ENCODE peak calls at places on chromosomes 3 and 15, in five cellular contexts. K is breast epithelium; W is stimulated activated CD8-positive, alpha-beta memory T cell treated with anti-CD3 and anti-CD28 coated beads, Interleukin-7, amount 100 ng/mL, for 24 hours; L is SJCRH30; P is activated T-helper 1 cell treated with Interleukin-2 at 50 U/mL for 16 hours. X is an unnamed sample.

GRCh38 chr3:14258906-14259904 is 80.6 kb downstream of the LSM3 start:
- DNase-seq in L (no peak), P (no peak), K (no peak), W (no peak), X (no peak)

GRCh38 chr3:87755852-87756251 is 303.0 kb downstream of the CGGBP1 start:
- DNase-seq in L (no peak), W (no peak), P (no peak), K (no peak), X (no peak)

GRCh38 chr15:62712455-62712839 is 330.1 kb upstream of the TPM1 start:
- DNase-seq in P (no peak), K (no peak), L (no peak), W (no peak), X (no peak)

GRCh38 chr3:89702404-89702803 is 595.0 kb downstream of the EPHA3 start:
- DNase-seq in P (no peak), L (no peak), W (no peak), K (no peak), X (no peak)

GRCh38 chr3:149828390-149828789 is 15.4 kb downstream of the RNF13 start:
- DNase-seq in P (no peak), L (no peak), W (no peak), K (no peak), X (no peak)

GRCh38 chr3:43426388-43426787 is 140.0 kb downstream of the SNRK start:
- DNase-seq in W (no peak), K (no peak), P (no peak), L (no peak), X (no peak)

GRCh38 chr3:195219351-195220045 is 51.5 kb downstream of the XXYLT1 start:
- DNase-seq in W (no peak), P (no peak), K (peak; percentile 43), L (no peak), X (no peak)

GRCh38 chr15:62254137-62254934 is 89.3 kb upstream of the C2CD4B start:
- DNase-seq in W (peak; percentile 48), L (peak; percentile 69), K (no peak), P (peak; percentile 30), X (peak; percentile 36)

GRCh38 chr15:32723171-32723948 is 5.6 kb downstream of the GREM1 start:
- DNase-seq in P (no peak), W (no peak), L (no peak), K (no peak), X (no peak)

GRCh38 chr3:54970895-54971294 is 43.0 kb upstream of the LRTM1 start:
- DNase-seq in L (no peak), P (no peak), K (no peak), W (no peak), X (no peak)

GRCh38 chr3:181879926-181880325 is 168.2 kb downstream of the SOX2 start:
- DNase-seq in W (no peak), K (no peak), P (no peak), L (no peak), X (no peak)

GRCh38 chr15:41881925-41882688 is 11.7 kb downstream of the SPTBN5 start:
- DNase-seq in L (no peak), W (no peak), K (no peak), P (no peak), X (no peak)

GRCh38 chr15:85757939-85758654 is 36.6 kb downstream of the KLHL25 start:
- DNase-seq in W (no peak), K (no peak), P (no peak), L (no peak), X (no peak)

GRCh38 chr3:185976977-185977678 is 39.3 kb upstream of the TRA2B start:
- DNase-seq in K (peak; percentile 73), L (peak; percentile 66), P (peak; percentile 60), W (peak; percentile 88), X (peak; percentile 79)

GRCh38 chr3:48088056-48088748 is 72.0 kb upstream of the MAP4 start:
- DNase-seq in P (no peak), W (no peak), K (no peak), L (peak; percentile 39), X (peak; percentile 32)

GRCh38 chr15:65163041-65163440 is 22.1 kb downstream of the CLPX start:
- DNase-seq in L (no peak), P (no peak), K (no peak), W (no peak), X (no peak)

GRCh38 chr3:114615535-114616064 is 321.8 kb downstream of the TIGIT start:
- DNase-seq in K (no peak), P (no peak), L (no peak), W (no peak), X (no peak)

GRCh38 chr3:58260733-58261132 is 23.1 kb downstream of the ABHD6 start:
- DNase-seq in P (no peak), L (no peak), W (no peak), K (no peak), X (no peak)

GRCh38 chr3:128413003-128413370 is 53.7 kb downstream of the DNAJB8 start:
- DNase-seq in K (no peak), L (no peak), P (no peak), W (no peak), X (no peak)

GRCh38 chr3:159260049-159260662 is 458.3 kb downstream of the MFSD1 start:
- DNase-seq in L (peak; percentile 31), K (no peak), P (no peak), W (no peak), X (no peak)

GRCh38 chr3:53194218-53195065 is 33.4 kb downstream of the PRKCD start:
- DNase-seq in W (no peak), P (no peak), K (no peak), L (peak; percentile 26), X (no peak)

GRCh38 chr15:34161329-34161953 is 48.5 kb downstream of the KATNBL1 start:
- DNase-seq in L (no peak), K (no peak), W (no peak), P (no peak), X (no peak)

GRCh38 chr15:35299059-35299735 is 214.1 kb upstream of the NANOGP8 start:
- DNase-seq in W (no peak), K (no peak), L (no peak), P (no peak), X (no peak)

GRCh38 chr3:169769287-169770181 is at the start of gene ACTRT3:
- DNase-seq in W (peak; percentile 28), P (peak; percentile 43), L (no peak), K (peak; percentile 63), X (peak; percentile 30)

GRCh38 chr3:25940935-25941334 is 151.0 kb downstream of the OXSM start:
- DNase-seq in L (no peak), W (no peak), P (no peak), K (no peak), X (no peak)

GRCh38 chr3:160935413-160936095 is 169.6 kb downstream of the B3GALNT1 start:
- DNase-seq in L (no peak), W (no peak), P (no peak), K (no peak), X (no peak)

GRCh38 chr3:123755508-123755907 is 128.6 kb downstream of the MYLK start:
- DNase-seq in P (no peak), K (no peak), W (no peak), L (no peak), X (no peak)

GRCh38 chr3:14902719-14903118 is 44.7 kb upstream of the NR2C2 start:
- DNase-seq in W (no peak), P (no peak), L (peak; percentile 18), K (no peak), X (peak; percentile 38)

GRCh38 chr3:72397586-72397985 is 450.7 kb downstream of the SHQ1 start:
- DNase-seq in P (no peak), L (peak; percentile 26), W (no peak), K (no peak), X (no peak)

GRCh38 chr15:73654659-73655058 is 21.5 kb upstream of the NPTN start:
- DNase-seq in P (no peak), W (no peak), K (no peak), L (no peak), X (no peak)

GRCh38 chr3:192888121-192888520 is 29.5 kb downstream of the MB21D2 start:
- DNase-seq in K (no peak), L (no peak), W (no peak), P (no peak), X (no peak)

GRCh38 chr15:50933353-50933752 is 24.9 kb downstream of the AP4E1 start:
- DNase-seq in W (no peak), L (no peak), K (no peak), P (no peak), X (no peak)

GRCh38 chr3:38278841-38279240 is 3.3 kb upstream of the SLC22A14 start:
- DNase-seq in L (no peak), K (no peak), W (no peak), P (no peak), X (no peak)

GRCh38 chr3:129985113-129985512 is 10.6 kb downstream of the TRH start:
- DNase-seq in W (no peak), P (no peak), K (no peak), L (no peak), X (no peak)

GRCh38 chr3:187919990-187920389 is 174.7 kb upstream of the BCL6 start:
- DNase-seq in K (no peak), P (no peak), W (no peak), L (no peak), X (no peak)

GRCh38 chr15:49096090-49096750 is 50.0 kb upstream of the SECISBP2L start:
- DNase-seq in K (no peak), P (no peak), W (no peak), L (no peak), X (no peak)